ENCODE peak calls at places on chromosome 18, in five cellular contexts. One of them, this sample, is unnamed.

GRCh38 chr18:50637961-50638622 is 78.2 kb downstream of the MAPK4 start:
- DNase-seq in hippocampal formation: no peak
- DNase-seq in naive B cell: no peak
- DNase-seq in right cardiac atrium: no peak
- DNase-seq in effector memory CD8-positive, alpha-beta T cell: no peak
- DNase-seq in this sample: no peak

GRCh38 chr18:2442726-2443275 is 128.5 kb downstream of the METTL4 start:
- DNase-seq in right cardiac atrium: no peak
- DNase-seq in hippocampal formation: no peak
- DNase-seq in effector memory CD8-positive, alpha-beta T cell: no peak
- DNase-seq in naive B cell: no peak
- DNase-seq in this sample: no peak

GRCh38 chr18:70322928-70323327 is 34.1 kb downstream of the SOCS6 start:
- DNase-seq in hippocampal formation: no peak
- DNase-seq in naive B cell: no peak
- DNase-seq in effector memory CD8-positive, alpha-beta T cell: no peak
- DNase-seq in right cardiac atrium: no peak
- DNase-seq in this sample: no peak

GRCh38 chr18:12422936-12423335 is 15.2 kb downstream of the PRELID3A start:
- DNase-seq in hippocampal formation: no peak
- DNase-seq in right cardiac atrium: no peak
- DNase-seq in naive B cell: no peak
- DNase-seq in effector memory CD8-positive, alpha-beta T cell: no peak
- DNase-seq in this sample: no peak

GRCh38 chr18:24602156-24602555 is 141.7 kb downstream of the HRH4 start:
- DNase-seq in right cardiac atrium: no peak
- DNase-seq in effector memory CD8-positive, alpha-beta T cell: no peak
- DNase-seq in hippocampal formation: no peak
- DNase-seq in naive B cell: no peak
- DNase-seq in this sample: no peak

GRCh38 chr18:45122510-45122909 is 441.8 kb downstream of the SETBP1 start:
- DNase-seq in effector memory CD8-positive, alpha-beta T cell: no peak
- DNase-seq in hippocampal formation: no peak
- DNase-seq in naive B cell: no peak
- DNase-seq in right cardiac atrium: no peak
- DNase-seq in this sample: no peak

GRCh38 chr18:75334869-75335268 is 92.6 kb downstream of the SMIM21 start:
- DNase-seq in hippocampal formation: no peak
- DNase-seq in effector memory CD8-positive, alpha-beta T cell: no peak
- DNase-seq in right cardiac atrium: no peak
- DNase-seq in naive B cell: no peak
- DNase-seq in this sample: no peak

GRCh38 chr18:4455113-4455811 is at the start of gene DLGAP1:
- DNase-seq in naive B cell: no peak
- DNase-seq in effector memory CD8-positive, alpha-beta T cell: no peak
- DNase-seq in hippocampal formation: peak; percentile 44
- DNase-seq in right cardiac atrium: peak; percentile 55
- DNase-seq in this sample: peak; percentile 28

GRCh38 chr18:73189718-73190117 is 321.9 kb upstream of the NETO1 start:
- DNase-seq in effector memory CD8-positive, alpha-beta T cell: no peak
- DNase-seq in hippocampal formation: no peak
- DNase-seq in right cardiac atrium: no peak
- DNase-seq in naive B cell: no peak
- DNase-seq in this sample: no peak

GRCh38 chr18:21364471-21364870 is 122.4 kb downstream of the GREB1L start:
- DNase-seq in effector memory CD8-positive, alpha-beta T cell: no peak
- DNase-seq in hippocampal formation: no peak
- DNase-seq in naive B cell: no peak
- DNase-seq in right cardiac atrium: no peak
- DNase-seq in this sample: no peak

GRCh38 chr18:58668211-58668610 is 3.1 kb upstream of the MALT1 start:
- DNase-seq in effector memory CD8-positive, alpha-beta T cell: no peak
- DNase-seq in right cardiac atrium: no peak
- DNase-seq in naive B cell: no peak
- DNase-seq in hippocampal formation: no peak
- DNase-seq in this sample: no peak

GRCh38 chr18:3794537-3795348 is 344.8 kb downstream of the TGIF1 start:
- DNase-seq in naive B cell: no peak
- DNase-seq in hippocampal formation: no peak
- DNase-seq in effector memory CD8-positive, alpha-beta T cell: no peak
- DNase-seq in right cardiac atrium: no peak
- DNase-seq in this sample: no peak

GRCh38 chr18:25650201-25650941 is 298.4 kb upstream of the ZNF521 start:
- DNase-seq in effector memory CD8-positive, alpha-beta T cell: no peak
- DNase-seq in right cardiac atrium: no peak
- DNase-seq in hippocampal formation: no peak
- DNase-seq in naive B cell: no peak
- DNase-seq in this sample: no peak

GRCh38 chr18:24396082-24396623 is 1.5 kb downstream of the OSBPL1A start:
- DNase-seq in naive B cell: no peak
- DNase-seq in hippocampal formation: no peak
- DNase-seq in effector memory CD8-positive, alpha-beta T cell: no peak
- DNase-seq in right cardiac atrium: no peak
- DNase-seq in this sample: no peak

GRCh38 chr18:59623456-59624383 is 73.5 kb downstream of the CCBE1 start:
- DNase-seq in naive B cell: no peak
- DNase-seq in hippocampal formation: no peak
- DNase-seq in right cardiac atrium: no peak
- DNase-seq in effector memory CD8-positive, alpha-beta T cell: no peak
- DNase-seq in this sample: no peak

GRCh38 chr18:22318745-22319407 is 98.8 kb downstream of the CTAGE1 start:
- DNase-seq in effector memory CD8-positive, alpha-beta T cell: no peak
- DNase-seq in right cardiac atrium: no peak
- DNase-seq in naive B cell: no peak
- DNase-seq in hippocampal formation: no peak
- DNase-seq in this sample: no peak